ENCODE peak calls at places on chromosomes 4 and X, in five cellular contexts. One of them, this sample, is unnamed. For H3K4me1, the result is how much of the 10 kb centered on the place peaks cover.

GRCh38 chr4:101355767-101356702 is 8.7 kb upstream of the PPP3CA start:
- DNase-seq in neuronal stem cell: no peak
- DNase-seq in Peyer's patch: no peak
- DNase-seq in PC-9: peak
- DNase-seq in transverse colon: no peak
- DNase-seq in this sample: no peak

GRCh38 chr4:1462768-1463075 is 56.5 kb upstream of the NKX1-1 start:
- DNase-seq in neuronal stem cell: no peak
- DNase-seq in Peyer's patch: no peak
- DNase-seq in PC-9: no peak
- DNase-seq in transverse colon: no peak
- DNase-seq in this sample: no peak

GRCh38 chr4:118224239-118224829 is 128.5 kb downstream of the PRSS12 start:
- DNase-seq in neuronal stem cell: peak
- DNase-seq in Peyer's patch: no peak
- DNase-seq in PC-9: no peak
- DNase-seq in transverse colon: no peak
- DNase-seq in this sample: no peak

GRCh38 chrX:112866175-112866574 is 25.5 kb upstream of the AMOT start:
- DNase-seq in neuronal stem cell: no peak
- DNase-seq in Peyer's patch: no peak
- DNase-seq in PC-9: no peak
- DNase-seq in transverse colon: no peak
- DNase-seq in this sample: no peak

GRCh38 chr4:173009129-173009823 is 159.3 kb upstream of the GALNT7 start:
- DNase-seq in neuronal stem cell: no peak
- DNase-seq in Peyer's patch: no peak
- DNase-seq in PC-9: no peak
- DNase-seq in transverse colon: no peak
- DNase-seq in this sample: no peak

GRCh38 chrX:94831364-94831763 is 1157.4 kb downstream of the FAM133A start:
- DNase-seq in neuronal stem cell: no peak
- DNase-seq in Peyer's patch: no peak
- DNase-seq in PC-9: no peak
- DNase-seq in transverse colon: no peak
- DNase-seq in this sample: no peak

GRCh38 chr4:71461422-71461821 is 122.6 kb downstream of the SLC4A4 start:
- DNase-seq in neuronal stem cell: no peak
- DNase-seq in Peyer's patch: no peak
- DNase-seq in PC-9: no peak
- DNase-seq in transverse colon: no peak
- DNase-seq in this sample: no peak

GRCh38 chrX:34918856-34919255 is 23.7 kb upstream of the FAM47B start:
- DNase-seq in neuronal stem cell: peak
- DNase-seq in Peyer's patch: no peak
- DNase-seq in PC-9: no peak
- DNase-seq in transverse colon: no peak
- DNase-seq in this sample: no peak

GRCh38 chr4:67151376-67152343 is 393.6 kb downstream of the CENPC start:
- DNase-seq in neuronal stem cell: no peak
- DNase-seq in Peyer's patch: no peak
- DNase-seq in PC-9: no peak
- DNase-seq in transverse colon: no peak
- DNase-seq in this sample: no peak

GRCh38 chrX:43753637-43754036 is 97.5 kb downstream of the MAOA start:
- DNase-seq in neuronal stem cell: no peak
- DNase-seq in Peyer's patch: no peak
- DNase-seq in PC-9: no peak
- DNase-seq in transverse colon: no peak
- DNase-seq in this sample: no peak

GRCh38 chrX:67596839-67597790 is 53.3 kb downstream of the AR start:
- DNase-seq in neuronal stem cell: no peak
- DNase-seq in Peyer's patch: no peak
- DNase-seq in PC-9: no peak
- DNase-seq in transverse colon: no peak
- DNase-seq in this sample: no peak

GRCh38 chrX:107750263-107750662 is 25.3 kb downstream of the TSC22D3 start:
- DNase-seq in neuronal stem cell: no peak
- DNase-seq in Peyer's patch: no peak
- DNase-seq in PC-9: no peak
- DNase-seq in transverse colon: no peak
- DNase-seq in this sample: no peak

GRCh38 chrX:122113376-122113775 is 1066.0 kb downstream of the GLUD2 start:
- DNase-seq in neuronal stem cell: no peak
- DNase-seq in Peyer's patch: no peak
- DNase-seq in PC-9: no peak
- DNase-seq in transverse colon: no peak
- DNase-seq in this sample: no peak

GRCh38 chrX:1462596-1463251 is 10.0 kb upstream of the ASMTL start:
- DNase-seq in neuronal stem cell: no peak
- DNase-seq in Peyer's patch: peak
- DNase-seq in PC-9: no peak
- DNase-seq in transverse colon: no peak
- DNase-seq in this sample: no peak

GRCh38 chrX:1464282-1465131 is 11.8 kb upstream of the ASMTL start:
- DNase-seq in neuronal stem cell: no peak
- DNase-seq in Peyer's patch: peak
- DNase-seq in PC-9: no peak
- DNase-seq in transverse colon: no peak
- DNase-seq in this sample: peak

GRCh38 chrX:1465261-1466231 is 12.8 kb upstream of the ASMTL start:
- DNase-seq in neuronal stem cell: no peak
- DNase-seq in Peyer's patch: peak
- DNase-seq in PC-9: no peak
- DNase-seq in transverse colon: no peak
- DNase-seq in this sample: peak

GRCh38 chrX:1463581-1464281 is 11.0 kb upstream of the ASMTL start:
- DNase-seq in neuronal stem cell: no peak
- DNase-seq in Peyer's patch: peak
- DNase-seq in PC-9: no peak
- DNase-seq in transverse colon: no peak
- DNase-seq in this sample: no peak

DNA sequence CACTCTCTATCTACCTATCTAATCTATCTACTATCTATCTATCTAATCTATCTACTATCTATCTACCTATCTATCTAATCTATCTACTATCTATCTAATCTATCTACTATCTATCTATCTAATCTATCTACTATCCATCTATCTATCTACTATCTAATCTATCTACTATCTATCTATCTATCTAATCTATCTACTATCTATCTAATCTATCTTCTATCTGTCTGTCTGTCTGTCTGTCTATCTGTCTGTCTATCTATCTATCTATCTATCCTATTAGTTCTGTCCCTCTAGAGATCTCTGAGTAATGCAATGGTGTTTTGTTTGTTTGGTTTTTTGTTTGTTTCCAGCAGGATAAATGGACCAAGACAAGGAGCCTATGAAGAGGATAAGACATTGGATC is 9.4 kb upstream of the ASMTL start:
- DNase-seq in neuronal stem cell: no peak
- DNase-seq in Peyer's patch: no peak
- DNase-seq in PC-9: no peak
- DNase-seq in transverse colon: no peak
- DNase-seq in this sample: no peak
- H3K4me1 ChIP-seq in neuronal stem cell: under half
- H3K4me1 ChIP-seq in Peyer's patch: under half
- H3K4me1 ChIP-seq in PC-9: under half
- H3K4me1 ChIP-seq in transverse colon: under half
- H3K4me1 ChIP-seq in this sample: under half

GRCh38 chr4:140098481-140099132 is 55.4 kb downstream of the MAML3 start:
- DNase-seq in neuronal stem cell: no peak
- DNase-seq in Peyer's patch: no peak
- DNase-seq in PC-9: peak
- DNase-seq in transverse colon: no peak
- DNase-seq in this sample: no peak

GRCh38 chr4:140096483-140096861 is 57.5 kb downstream of the MAML3 start:
- DNase-seq in neuronal stem cell: no peak
- DNase-seq in Peyer's patch: no peak
- DNase-seq in PC-9: no peak
- DNase-seq in transverse colon: no peak
- DNase-seq in this sample: no peak

GRCh38 chr4:140095694-140096482 is 58.1 kb downstream of the MAML3 start:
- DNase-seq in neuronal stem cell: no peak
- DNase-seq in Peyer's patch: peak
- DNase-seq in PC-9: peak
- DNase-seq in transverse colon: peak
- DNase-seq in this sample: peak

GRCh38 chr4:140097572-140097971 is 56.4 kb downstream of the MAML3 start:
- DNase-seq in neuronal stem cell: no peak
- DNase-seq in Peyer's patch: no peak
- DNase-seq in PC-9: peak
- DNase-seq in transverse colon: no peak
- DNase-seq in this sample: no peak

DNA sequence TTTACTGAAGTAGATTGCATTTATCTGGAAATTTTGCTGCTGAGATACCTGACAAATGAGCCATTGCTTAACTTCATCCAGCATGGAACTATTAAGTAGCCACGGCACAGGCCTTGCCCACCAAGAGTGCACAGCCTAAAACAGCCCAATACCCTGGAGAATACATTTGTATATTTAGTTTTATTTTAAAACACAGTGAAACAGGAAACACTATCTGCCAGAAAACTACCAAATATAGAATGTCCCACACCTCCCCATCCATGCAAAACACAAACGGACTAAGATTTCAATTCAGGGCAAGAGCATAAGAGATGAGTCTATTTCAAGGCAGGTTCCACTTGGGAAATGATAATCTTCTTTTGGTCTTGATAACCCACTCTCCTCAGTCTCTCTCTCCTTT is 57.1 kb downstream of the MAML3 start:
- DNase-seq in neuronal stem cell: no peak
- DNase-seq in Peyer's patch: no peak
- DNase-seq in PC-9: no peak
- DNase-seq in transverse colon: no peak
- DNase-seq in this sample: no peak
- H3K4me1 ChIP-seq in neuronal stem cell: under half
- H3K4me1 ChIP-seq in Peyer's patch: under half
- H3K4me1 ChIP-seq in PC-9: half or more
- H3K4me1 ChIP-seq in transverse colon: under half
- H3K4me1 ChIP-seq in this sample: under half

DNA sequence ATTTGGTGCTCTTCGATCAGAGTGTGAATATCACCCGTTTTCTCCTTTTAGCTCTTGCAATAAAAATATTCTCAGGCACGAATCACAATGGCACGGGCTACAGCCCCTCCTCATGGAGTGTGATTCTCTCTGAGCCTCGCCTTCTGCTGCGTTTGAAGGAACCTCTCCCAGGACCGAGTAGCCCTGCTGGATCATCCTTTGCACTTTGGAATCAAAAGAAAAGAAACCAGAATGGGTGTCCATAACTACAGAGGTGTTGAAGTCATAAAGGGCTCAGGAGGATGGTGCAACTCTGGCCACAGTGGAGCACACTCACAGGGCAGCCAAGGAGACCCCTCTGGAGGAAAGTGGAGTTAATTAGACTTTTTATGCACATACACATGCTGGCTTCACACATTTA is 19.2 kb downstream of the MAML3 start:
- DNase-seq in neuronal stem cell: no peak
- DNase-seq in Peyer's patch: no peak
- DNase-seq in PC-9: no peak
- DNase-seq in transverse colon: no peak
- DNase-seq in this sample: no peak
- H3K4me1 ChIP-seq in neuronal stem cell: under half
- H3K4me1 ChIP-seq in Peyer's patch: under half
- H3K4me1 ChIP-seq in PC-9: half or more
- H3K4me1 ChIP-seq in transverse colon: under half
- H3K4me1 ChIP-seq in this sample: under half

DNA sequence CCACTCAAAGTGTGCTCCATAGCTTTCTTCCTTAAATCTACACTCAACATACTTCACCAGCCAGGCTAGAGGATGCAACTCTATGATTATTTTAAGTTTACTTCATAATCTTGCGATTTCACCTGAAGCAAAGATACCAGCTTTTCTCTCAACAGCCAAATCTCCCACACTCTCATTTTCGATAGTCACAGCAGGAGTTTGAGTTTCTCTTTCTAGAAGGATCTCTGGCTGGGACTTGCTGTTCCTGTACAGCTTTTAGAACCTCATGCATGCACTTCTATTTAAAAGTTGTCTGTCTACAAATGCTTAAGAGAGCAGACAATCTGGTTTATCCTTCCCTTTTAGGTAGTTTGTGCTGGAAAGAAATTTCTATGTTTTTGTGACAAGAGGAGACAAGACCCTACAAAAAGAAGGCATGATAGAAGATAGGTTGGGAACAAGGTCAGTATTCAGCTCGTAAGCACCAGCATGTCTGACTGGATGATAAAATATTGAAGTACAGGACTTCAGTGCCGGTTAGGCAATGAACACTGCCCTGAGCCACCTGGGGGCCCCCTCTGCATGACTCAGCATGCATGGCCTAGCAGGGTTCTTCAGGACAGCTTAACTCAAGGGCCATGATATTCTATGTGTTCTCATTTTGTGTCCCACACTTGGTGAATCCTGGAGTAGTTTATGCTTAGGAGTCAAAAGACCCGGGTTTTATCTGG is 65.6 kb downstream of the ATXN3L start:
- DNase-seq in neuronal stem cell: no peak
- DNase-seq in Peyer's patch: peak
- DNase-seq in PC-9: no peak
- DNase-seq in transverse colon: peak
- DNase-seq in this sample: no peak
- H3K4me1 ChIP-seq in neuronal stem cell: under half
- H3K4me1 ChIP-seq in Peyer's patch: under half
- H3K4me1 ChIP-seq in PC-9: under half
- H3K4me1 ChIP-seq in transverse colon: under half
- H3K4me1 ChIP-seq in this sample: under half

GRCh38 chr4:139651282-139652194 is 14.1 kb upstream of the MGST2 start:
- DNase-seq in neuronal stem cell: peak
- DNase-seq in Peyer's patch: peak
- DNase-seq in PC-9: peak
- DNase-seq in transverse colon: peak
- DNase-seq in this sample: peak

GRCh38 chr4:139656614-139657486 is 8.8 kb upstream of the MGST2 start:
- DNase-seq in neuronal stem cell: peak
- DNase-seq in Peyer's patch: peak
- DNase-seq in PC-9: no peak
- DNase-seq in transverse colon: peak
- DNase-seq in this sample: no peak

GRCh38 chr4:139655116-139655515 is 10.5 kb upstream of the MGST2 start:
- DNase-seq in neuronal stem cell: no peak
- DNase-seq in Peyer's patch: no peak
- DNase-seq in PC-9: peak
- DNase-seq in transverse colon: no peak
- DNase-seq in this sample: no peak

GRCh38 chr4:139658185-139658584 is 7.4 kb upstream of the MGST2 start:
- DNase-seq in neuronal stem cell: no peak
- DNase-seq in Peyer's patch: no peak
- DNase-seq in PC-9: no peak
- DNase-seq in transverse colon: no peak
- DNase-seq in this sample: no peak

GRCh38 chr4:139654516-139654915 is 11.1 kb upstream of the MGST2 start:
- DNase-seq in neuronal stem cell: no peak
- DNase-seq in Peyer's patch: no peak
- DNase-seq in PC-9: no peak
- DNase-seq in transverse colon: no peak
- DNase-seq in this sample: no peak
- H3K4me1 ChIP-seq in neuronal stem cell: under half
- H3K4me1 ChIP-seq in Peyer's patch: under half
- H3K4me1 ChIP-seq in PC-9: under half
- H3K4me1 ChIP-seq in transverse colon: under half
- H3K4me1 ChIP-seq in this sample: under half

This sample was measured in mucosa of descending colon.